ENCODE peak calls at places on chromosomes 5 and 9, in five cellular contexts. One of them, this sample, is unnamed.

GRCh38 chr5:172699999-172700685 is 59.1 kb downstream of the NEURL1B start:
- DNase-seq in fibroblast of mammary gland: no peak
- DNase-seq in stimulated activated CD4-positive, alpha-beta T cell treated with anti-CD3 and anti-CD28 coated beads, Interleukin-12 subunit alpha, Interleukin-12 subunit beta, amount 100 ng/mL, for 24 hours: no peak
- DNase-seq in AG04449: no peak
- DNase-seq in uterus: no peak
- DNase-seq in this sample: no peak

GRCh38 chr9:136577941-136578619 is 32.2 kb upstream of the NOTCH1 start:
- DNase-seq in stimulated activated CD4-positive, alpha-beta T cell treated with anti-CD3 and anti-CD28 coated beads, Interleukin-12 subunit alpha, Interleukin-12 subunit beta, amount 100 ng/mL, for 24 hours: no peak
- DNase-seq in uterus: no peak
- DNase-seq in fibroblast of mammary gland: no peak
- DNase-seq in AG04449: no peak
- DNase-seq in this sample: no peak

GRCh38 chr9:3268260-3268659 is 257.5 kb downstream of the RFX3 start:
- DNase-seq in uterus: no peak
- DNase-seq in AG04449: no peak
- DNase-seq in stimulated activated CD4-positive, alpha-beta T cell treated with anti-CD3 and anti-CD28 coated beads, Interleukin-12 subunit alpha, Interleukin-12 subunit beta, amount 100 ng/mL, for 24 hours: no peak
- DNase-seq in fibroblast of mammary gland: no peak
- DNase-seq in this sample: no peak

GRCh38 chr5:65199988-65200668 is 281.6 kb downstream of the ADAMTS6 start:
- DNase-seq in fibroblast of mammary gland: peak; percentile 86
- DNase-seq in AG04449: peak; percentile 52
- DNase-seq in stimulated activated CD4-positive, alpha-beta T cell treated with anti-CD3 and anti-CD28 coated beads, Interleukin-12 subunit alpha, Interleukin-12 subunit beta, amount 100 ng/mL, for 24 hours: no peak
- DNase-seq in uterus: no peak
- DNase-seq in this sample: no peak

GRCh38 chr9:119986205-119986604 is 593.8 kb downstream of the CDK5RAP2 start:
- DNase-seq in AG04449: no peak
- DNase-seq in stimulated activated CD4-positive, alpha-beta T cell treated with anti-CD3 and anti-CD28 coated beads, Interleukin-12 subunit alpha, Interleukin-12 subunit beta, amount 100 ng/mL, for 24 hours: no peak
- DNase-seq in uterus: no peak
- DNase-seq in fibroblast of mammary gland: no peak
- DNase-seq in this sample: no peak

GRCh38 chr5:135916638-135917263 is 21.1 kb upstream of the IL9 start:
- DNase-seq in stimulated activated CD4-positive, alpha-beta T cell treated with anti-CD3 and anti-CD28 coated beads, Interleukin-12 subunit alpha, Interleukin-12 subunit beta, amount 100 ng/mL, for 24 hours: no peak
- DNase-seq in fibroblast of mammary gland: no peak
- DNase-seq in AG04449: no peak
- DNase-seq in uterus: no peak
- DNase-seq in this sample: no peak

GRCh38 chr5:77076961-77077820 is 9.9 kb downstream of the ZBED3 start:
- DNase-seq in stimulated activated CD4-positive, alpha-beta T cell treated with anti-CD3 and anti-CD28 coated beads, Interleukin-12 subunit alpha, Interleukin-12 subunit beta, amount 100 ng/mL, for 24 hours: peak; percentile 54
- DNase-seq in AG04449: no peak
- DNase-seq in uterus: peak; percentile 72
- DNase-seq in fibroblast of mammary gland: peak; percentile 60
- DNase-seq in this sample: peak; percentile 86

GRCh38 chr9:99660191-99660636 is 161.5 kb upstream of the NR4A3 start:
- DNase-seq in fibroblast of mammary gland: no peak
- DNase-seq in uterus: no peak
- DNase-seq in AG04449: no peak
- DNase-seq in stimulated activated CD4-positive, alpha-beta T cell treated with anti-CD3 and anti-CD28 coated beads, Interleukin-12 subunit alpha, Interleukin-12 subunit beta, amount 100 ng/mL, for 24 hours: no peak
- DNase-seq in this sample: no peak

GRCh38 chr9:83280790-83281189 is 217.8 kb upstream of the RASEF start:
- DNase-seq in fibroblast of mammary gland: no peak
- DNase-seq in AG04449: no peak
- DNase-seq in uterus: no peak
- DNase-seq in stimulated activated CD4-positive, alpha-beta T cell treated with anti-CD3 and anti-CD28 coated beads, Interleukin-12 subunit alpha, Interleukin-12 subunit beta, amount 100 ng/mL, for 24 hours: no peak
- DNase-seq in this sample: no peak

GRCh38 chr5:26981750-26982149 is 56.6 kb downstream of the CDH9 start:
- DNase-seq in AG04449: no peak
- DNase-seq in uterus: no peak
- DNase-seq in fibroblast of mammary gland: no peak
- DNase-seq in stimulated activated CD4-positive, alpha-beta T cell treated with anti-CD3 and anti-CD28 coated beads, Interleukin-12 subunit alpha, Interleukin-12 subunit beta, amount 100 ng/mL, for 24 hours: no peak
- DNase-seq in this sample: no peak

GRCh38 chr5:57386958-57387357 is 95.7 kb downstream of the ACTBL2 start:
- DNase-seq in AG04449: no peak
- DNase-seq in stimulated activated CD4-positive, alpha-beta T cell treated with anti-CD3 and anti-CD28 coated beads, Interleukin-12 subunit alpha, Interleukin-12 subunit beta, amount 100 ng/mL, for 24 hours: no peak
- DNase-seq in uterus: no peak
- DNase-seq in fibroblast of mammary gland: peak; percentile 70
- DNase-seq in this sample: no peak

GRCh38 chr5:15880201-15880600 is 299.4 kb downstream of the MARCHF11 start:
- DNase-seq in stimulated activated CD4-positive, alpha-beta T cell treated with anti-CD3 and anti-CD28 coated beads, Interleukin-12 subunit alpha, Interleukin-12 subunit beta, amount 100 ng/mL, for 24 hours: no peak
- DNase-seq in fibroblast of mammary gland: no peak
- DNase-seq in uterus: no peak
- DNase-seq in AG04449: no peak
- DNase-seq in this sample: no peak

GRCh38 chr9:93267091-93267541 is 83.2 kb downstream of the WNK2 start:
- DNase-seq in uterus: no peak
- DNase-seq in fibroblast of mammary gland: no peak
- DNase-seq in stimulated activated CD4-positive, alpha-beta T cell treated with anti-CD3 and anti-CD28 coated beads, Interleukin-12 subunit alpha, Interleukin-12 subunit beta, amount 100 ng/mL, for 24 hours: no peak
- DNase-seq in AG04449: no peak
- DNase-seq in this sample: peak; percentile 46

GRCh38 chr5:53820802-53821171 is 260.3 kb downstream of the NDUFS4 start:
- DNase-seq in uterus: no peak
- DNase-seq in stimulated activated CD4-positive, alpha-beta T cell treated with anti-CD3 and anti-CD28 coated beads, Interleukin-12 subunit alpha, Interleukin-12 subunit beta, amount 100 ng/mL, for 24 hours: no peak
- DNase-seq in AG04449: no peak
- DNase-seq in fibroblast of mammary gland: peak; percentile 20
- DNase-seq in this sample: no peak

GRCh38 chr9:98222885-98223640 is 30.6 kb upstream of the CORO2A start:
- DNase-seq in fibroblast of mammary gland: peak; percentile 95
- DNase-seq in uterus: no peak
- DNase-seq in AG04449: peak; percentile 99
- DNase-seq in stimulated activated CD4-positive, alpha-beta T cell treated with anti-CD3 and anti-CD28 coated beads, Interleukin-12 subunit alpha, Interleukin-12 subunit beta, amount 100 ng/mL, for 24 hours: no peak
- DNase-seq in this sample: no peak

GRCh38 chr9:136061405-136061804 is 33.7 kb downstream of the NACC2 start:
- DNase-seq in stimulated activated CD4-positive, alpha-beta T cell treated with anti-CD3 and anti-CD28 coated beads, Interleukin-12 subunit alpha, Interleukin-12 subunit beta, amount 100 ng/mL, for 24 hours: no peak
- DNase-seq in fibroblast of mammary gland: no peak
- DNase-seq in AG04449: no peak
- DNase-seq in uterus: no peak
- DNase-seq in this sample: peak; percentile 41

GRCh38 chr5:173893192-173893561 is 5.0 kb downstream of the CPEB4 start:
- DNase-seq in stimulated activated CD4-positive, alpha-beta T cell treated with anti-CD3 and anti-CD28 coated beads, Interleukin-12 subunit alpha, Interleukin-12 subunit beta, amount 100 ng/mL, for 24 hours: no peak
- DNase-seq in fibroblast of mammary gland: no peak
- DNase-seq in uterus: no peak
- DNase-seq in AG04449: no peak
- DNase-seq in this sample: no peak

GRCh38 chr5:98880151-98880550 is 48.7 kb downstream of the CHD1 start:
- DNase-seq in AG04449: no peak
- DNase-seq in fibroblast of mammary gland: no peak
- DNase-seq in uterus: no peak
- DNase-seq in stimulated activated CD4-positive, alpha-beta T cell treated with anti-CD3 and anti-CD28 coated beads, Interleukin-12 subunit alpha, Interleukin-12 subunit beta, amount 100 ng/mL, for 24 hours: peak; percentile 10
- DNase-seq in this sample: no peak

GRCh38 chr5:6003040-6003825 is 375.1 kb downstream of the MED10 start:
- DNase-seq in fibroblast of mammary gland: peak; percentile 27
- DNase-seq in stimulated activated CD4-positive, alpha-beta T cell treated with anti-CD3 and anti-CD28 coated beads, Interleukin-12 subunit alpha, Interleukin-12 subunit beta, amount 100 ng/mL, for 24 hours: no peak
- DNase-seq in uterus: no peak
- DNase-seq in AG04449: no peak
- DNase-seq in this sample: no peak

GRCh38 chr9:108618906-108619550 is 236.8 kb downstream of the ACTL7B start:
- DNase-seq in AG04449: no peak
- DNase-seq in uterus: no peak
- DNase-seq in fibroblast of mammary gland: peak; percentile 36
- DNase-seq in stimulated activated CD4-positive, alpha-beta T cell treated with anti-CD3 and anti-CD28 coated beads, Interleukin-12 subunit alpha, Interleukin-12 subunit beta, amount 100 ng/mL, for 24 hours: no peak
- DNase-seq in this sample: no peak

GRCh38 chr5:37658440-37658839 is 181.4 kb downstream of the GDNF start:
- DNase-seq in stimulated activated CD4-positive, alpha-beta T cell treated with anti-CD3 and anti-CD28 coated beads, Interleukin-12 subunit alpha, Interleukin-12 subunit beta, amount 100 ng/mL, for 24 hours: no peak
- DNase-seq in fibroblast of mammary gland: no peak
- DNase-seq in AG04449: no peak
- DNase-seq in uterus: no peak
- DNase-seq in this sample: no peak

GRCh38 chr9:128247191-128247803 is 28.5 kb downstream of the GOLGA2 start:
- DNase-seq in stimulated activated CD4-positive, alpha-beta T cell treated with anti-CD3 and anti-CD28 coated beads, Interleukin-12 subunit alpha, Interleukin-12 subunit beta, amount 100 ng/mL, for 24 hours: no peak
- DNase-seq in AG04449: no peak
- DNase-seq in fibroblast of mammary gland: no peak
- DNase-seq in uterus: no peak
- DNase-seq in this sample: no peak

GRCh38 chr5:122151640-122152039 is 22.3 kb downstream of the ZNF474 start:
- DNase-seq in AG04449: peak; percentile 85
- DNase-seq in fibroblast of mammary gland: peak; percentile 71
- DNase-seq in stimulated activated CD4-positive, alpha-beta T cell treated with anti-CD3 and anti-CD28 coated beads, Interleukin-12 subunit alpha, Interleukin-12 subunit beta, amount 100 ng/mL, for 24 hours: no peak
- DNase-seq in uterus: no peak
- DNase-seq in this sample: no peak

GRCh38 chr9:88387035-88387732 is 1.1 kb upstream of the SPIN1 start:
- DNase-seq in AG04449: no peak
- DNase-seq in stimulated activated CD4-positive, alpha-beta T cell treated with anti-CD3 and anti-CD28 coated beads, Interleukin-12 subunit alpha, Interleukin-12 subunit beta, amount 100 ng/mL, for 24 hours: peak; percentile 20
- DNase-seq in fibroblast of mammary gland: peak; percentile 35
- DNase-seq in uterus: peak; percentile 26
- DNase-seq in this sample: peak; percentile 58

GRCh38 chr9:134234001-134234660 is 69.8 kb upstream of the RNU6ATAC start:
- DNase-seq in AG04449: no peak
- DNase-seq in stimulated activated CD4-positive, alpha-beta T cell treated with anti-CD3 and anti-CD28 coated beads, Interleukin-12 subunit alpha, Interleukin-12 subunit beta, amount 100 ng/mL, for 24 hours: no peak
- DNase-seq in fibroblast of mammary gland: no peak
- DNase-seq in uterus: no peak
- DNase-seq in this sample: no peak

GRCh38 chr9:89372230-89372816 is 54.0 kb downstream of the SECISBP2 start:
- DNase-seq in AG04449: no peak
- DNase-seq in uterus: no peak
- DNase-seq in stimulated activated CD4-positive, alpha-beta T cell treated with anti-CD3 and anti-CD28 coated beads, Interleukin-12 subunit alpha, Interleukin-12 subunit beta, amount 100 ng/mL, for 24 hours: no peak
- DNase-seq in fibroblast of mammary gland: no peak
- DNase-seq in this sample: no peak

GRCh38 chr9:114285166-114285867 is 37.6 kb upstream of the ORM1 start:
- DNase-seq in AG04449: peak; percentile 70
- DNase-seq in stimulated activated CD4-positive, alpha-beta T cell treated with anti-CD3 and anti-CD28 coated beads, Interleukin-12 subunit alpha, Interleukin-12 subunit beta, amount 100 ng/mL, for 24 hours: no peak
- DNase-seq in fibroblast of mammary gland: peak; percentile 93
- DNase-seq in uterus: peak; percentile 85
- DNase-seq in this sample: peak; percentile 58

GRCh38 chr5:144187699-144188294 is 17.1 kb downstream of the KCTD16 start:
- DNase-seq in fibroblast of mammary gland: peak; percentile 96
- DNase-seq in uterus: no peak
- DNase-seq in stimulated activated CD4-positive, alpha-beta T cell treated with anti-CD3 and anti-CD28 coated beads, Interleukin-12 subunit alpha, Interleukin-12 subunit beta, amount 100 ng/mL, for 24 hours: peak; percentile 40
- DNase-seq in AG04449: peak; percentile 96
- DNase-seq in this sample: peak; percentile 70

GRCh38 chr9:70405808-70406445 is 8.5 kb downstream of the KLF9 start:
- DNase-seq in uterus: no peak
- DNase-seq in AG04449: no peak
- DNase-seq in stimulated activated CD4-positive, alpha-beta T cell treated with anti-CD3 and anti-CD28 coated beads, Interleukin-12 subunit alpha, Interleukin-12 subunit beta, amount 100 ng/mL, for 24 hours: no peak
- DNase-seq in fibroblast of mammary gland: no peak
- DNase-seq in this sample: no peak

GRCh38 chr5:69415584-69415958 is 655 bp downstream of the MARVELD2 start:
- DNase-seq in uterus: no peak
- DNase-seq in fibroblast of mammary gland: no peak
- DNase-seq in stimulated activated CD4-positive, alpha-beta T cell treated with anti-CD3 and anti-CD28 coated beads, Interleukin-12 subunit alpha, Interleukin-12 subunit beta, amount 100 ng/mL, for 24 hours: no peak
- DNase-seq in AG04449: no peak
- DNase-seq in this sample: no peak

GRCh38 chr5:61640631-61641030 is 308.6 kb downstream of the ZSWIM6 start:
- DNase-seq in stimulated activated CD4-positive, alpha-beta T cell treated with anti-CD3 and anti-CD28 coated beads, Interleukin-12 subunit alpha, Interleukin-12 subunit beta, amount 100 ng/mL, for 24 hours: no peak
- DNase-seq in AG04449: no peak
- DNase-seq in fibroblast of mammary gland: no peak
- DNase-seq in uterus: no peak
- DNase-seq in this sample: no peak

GRCh38 chr5:143913008-143913752 is 101.2 kb downstream of the HMHB1 start:
- DNase-seq in fibroblast of mammary gland: peak; percentile 90
- DNase-seq in stimulated activated CD4-positive, alpha-beta T cell treated with anti-CD3 and anti-CD28 coated beads, Interleukin-12 subunit alpha, Interleukin-12 subunit beta, amount 100 ng/mL, for 24 hours: no peak
- DNase-seq in uterus: no peak
- DNase-seq in AG04449: peak; percentile 63
- DNase-seq in this sample: no peak

GRCh38 chr9:125189011-125189360 is 617 bp downstream of the PPP6C start:
- DNase-seq in fibroblast of mammary gland: no peak
- DNase-seq in stimulated activated CD4-positive, alpha-beta T cell treated with anti-CD3 and anti-CD28 coated beads, Interleukin-12 subunit alpha, Interleukin-12 subunit beta, amount 100 ng/mL, for 24 hours: no peak
- DNase-seq in uterus: no peak
- DNase-seq in AG04449: no peak
- DNase-seq in this sample: peak; percentile 67

GRCh38 chr5:143212261-143212660 is 191.2 kb downstream of the NR3C1 start:
- DNase-seq in uterus: no peak
- DNase-seq in stimulated activated CD4-positive, alpha-beta T cell treated with anti-CD3 and anti-CD28 coated beads, Interleukin-12 subunit alpha, Interleukin-12 subunit beta, amount 100 ng/mL, for 24 hours: no peak
- DNase-seq in AG04449: no peak
- DNase-seq in fibroblast of mammary gland: no peak
- DNase-seq in this sample: no peak

GRCh38 chr5:3197699-3198098 is 397.9 kb upstream of the IRX1 start:
- DNase-seq in stimulated activated CD4-positive, alpha-beta T cell treated with anti-CD3 and anti-CD28 coated beads, Interleukin-12 subunit alpha, Interleukin-12 subunit beta, amount 100 ng/mL, for 24 hours: no peak
- DNase-seq in fibroblast of mammary gland: no peak
- DNase-seq in uterus: no peak
- DNase-seq in AG04449: no peak
- DNase-seq in this sample: no peak

GRCh38 chr5:1065891-1066650 is 45.8 kb downstream of the SLC12A7 start:
- DNase-seq in stimulated activated CD4-positive, alpha-beta T cell treated with anti-CD3 and anti-CD28 coated beads, Interleukin-12 subunit alpha, Interleukin-12 subunit beta, amount 100 ng/mL, for 24 hours: no peak
- DNase-seq in fibroblast of mammary gland: no peak
- DNase-seq in AG04449: no peak
- DNase-seq in uterus: no peak
- DNase-seq in this sample: no peak

GRCh38 chr5:38447786-38448185 is 108.7 kb downstream of the LIFR start:
- DNase-seq in stimulated activated CD4-positive, alpha-beta T cell treated with anti-CD3 and anti-CD28 coated beads, Interleukin-12 subunit alpha, Interleukin-12 subunit beta, amount 100 ng/mL, for 24 hours: no peak
- DNase-seq in AG04449: no peak
- DNase-seq in fibroblast of mammary gland: peak; percentile 88
- DNase-seq in uterus: peak; percentile 51
- DNase-seq in this sample: no peak

GRCh38 chr9:125476645-125477044 is 215.0 kb downstream of the GAPVD1 start:
- DNase-seq in fibroblast of mammary gland: no peak
- DNase-seq in uterus: no peak
- DNase-seq in AG04449: no peak
- DNase-seq in stimulated activated CD4-positive, alpha-beta T cell treated with anti-CD3 and anti-CD28 coated beads, Interleukin-12 subunit alpha, Interleukin-12 subunit beta, amount 100 ng/mL, for 24 hours: no peak
- DNase-seq in this sample: no peak

This sample was measured in sciatic nerve.